ENCODE peak calls at places on chromosomes 6 and 20, in four cellular contexts. Q is NCI-H1092 treated with DMSO at 0.1 percent for 48 hours, K is HS-5, H is GM03348. L is an unnamed sample.

GRCh38 chr20:61805365-61805764 is 260.3 kb downstream of the TAF4 start:
- DNase-seq in Q (no peak), K (no peak), H (no peak), L (no peak)

GRCh38 chr6:132527791-132528190 is 10.3 kb upstream of the TAAR9 start:
- DNase-seq in Q (no peak), K (peak), H (no peak), L (no peak)

GRCh38 chr20:57596998-57597939 is 23.0 kb downstream of the ZBP1 start:
- DNase-seq in Q (peak), K (no peak), H (peak), L (peak)

GRCh38 chr6:147806697-147807096 is 298.2 kb downstream of the SAMD5 start:
- DNase-seq in Q (no peak), K (no peak), H (no peak), L (no peak)

GRCh38 chr6:77456531-77457248 is 6.6 kb downstream of the HTR1B start:
- DNase-seq in Q (no peak), K (peak), H (peak), L (peak)

GRCh38 chr20:38706482-38706881 is 17.8 kb upstream of the SLC32A1 start:
- DNase-seq in Q (no peak), K (no peak), H (no peak), L (no peak)

GRCh38 chr6:75203721-75204120 is 2.1 kb downstream of the COL12A1 start:
- DNase-seq in Q (no peak), K (no peak), H (peak), L (no peak)

GRCh38 chr20:61569836-61570235 is 317.8 kb downstream of the CDH4 start:
- DNase-seq in Q (no peak), K (no peak), H (no peak), L (no peak)

GRCh38 chr20:63641146-63641791 is 12.0 kb downstream of the STMN3 start:
- DNase-seq in Q (no peak), K (no peak), H (no peak), L (no peak)

GRCh38 chr20:49641683-49642649 is 71.7 kb downstream of the B4GALT5 start:
- DNase-seq in Q (peak), K (no peak), H (no peak), L (no peak)

GRCh38 chr6:152118678-152119077 is 311.2 kb downstream of the ESR1 start:
- DNase-seq in Q (no peak), K (no peak), H (no peak), L (no peak)

GRCh38 chr6:4180653-4181255 is 45.4 kb upstream of the ECI2 start:
- DNase-seq in Q (no peak), K (no peak), H (peak), L (peak)

GRCh38 chr6:42281570-42281969 is 63.9 kb upstream of the MRPS10 start:
- DNase-seq in Q (no peak), K (no peak), H (no peak), L (no peak)

GRCh38 chr6:32081168-32081624 is 27.9 kb downstream of the TNXB start:
- DNase-seq in Q (no peak), K (peak), H (peak), L (peak)

GRCh38 chr20:63739129-63740069 is at the start of gene SLC2A4RG:
- DNase-seq in Q (peak), K (peak), H (peak), L (peak)

GRCh38 chr20:11791316-11792228 is 126.1 kb upstream of the BTBD3 start:
- DNase-seq in Q (no peak), K (no peak), H (no peak), L (no peak)

GRCh38 chr6:121647905-121648304 is 212.5 kb downstream of the GJA1 start:
- DNase-seq in Q (no peak), K (peak), H (peak), L (peak)

GRCh38 chr6:128242765-128243403 is 277.5 kb downstream of the PTPRK start:
- DNase-seq in Q (no peak), K (no peak), H (peak), L (peak)

GRCh38 chr20:21101453-21102251 is 4.5 kb downstream of the LINC00237 start:
- DNase-seq in Q (no peak), K (no peak), H (no peak), L (no peak)

GRCh38 chr20:41078329-41078728 is 49.7 kb downstream of the TOP1 start:
- DNase-seq in Q (no peak), K (peak), H (peak), L (peak)

GRCh38 chr6:45681860-45682488 is 304.2 kb upstream of the SUPT3H start:
- DNase-seq in Q (no peak), K (no peak), H (no peak), L (peak)

GRCh38 chr6:104956663-104957294 is at the start of gene LIN28B:
- DNase-seq in Q (no peak), K (no peak), H (no peak), L (no peak)

GRCh38 chr6:5135783-5136376 is 50.7 kb downstream of the PPP1R3G start:
- DNase-seq in Q (no peak), K (no peak), H (no peak), L (no peak)

GRCh38 chr6:39466664-39467063 is 144.2 kb upstream of the KCNK16 start:
- DNase-seq in Q (no peak), K (no peak), H (no peak), L (no peak)

GRCh38 chr20:25178563-25179438 is 16.7 kb upstream of the ENTPD6 start:
- DNase-seq in Q (peak), K (peak), H (peak), L (peak)

GRCh38 chr6:131250121-131250520 is 114.9 kb downstream of the AKAP7 start:
- DNase-seq in Q (no peak), K (no peak), H (peak), L (peak)

GRCh38 chr6:36625161-36625919 is 31.2 kb downstream of the SRSF3 start:
- DNase-seq in Q (peak), K (no peak), H (peak), L (peak)

GRCh38 chr6:19301980-19302379 is 535.2 kb upstream of the ID4 start:
- DNase-seq in Q (peak), K (peak), H (peak), L (peak)

GRCh38 chr6:99568103-99568933 is at the start of gene CCNC:
- DNase-seq in Q (peak), K (peak), H (peak), L (peak)

GRCh38 chr6:144133225-144133821 is 17.0 kb upstream of the STX11 start:
- DNase-seq in Q (no peak), K (no peak), H (no peak), L (no peak)

GRCh38 chr6:42022755-42023384 is 27.5 kb upstream of the TAF8 start:
- DNase-seq in Q (no peak), K (no peak), H (no peak), L (no peak)

GRCh38 chr6:160013987-160014868 is 45.3 kb downstream of the IGF2R start:
- DNase-seq in Q (peak), K (no peak), H (no peak), L (no peak)

GRCh38 chr20:54657268-54657826 is 182.0 kb downstream of the DOK5 start:
- DNase-seq in Q (no peak), K (peak), H (no peak), L (no peak)

GRCh38 chr20:21801193-21801592 is 95.7 kb downstream of the PAX1 start:
- DNase-seq in Q (no peak), K (no peak), H (no peak), L (no peak)

GRCh38 chr6:29676981-29677601 is 3.9 kb downstream of the ZFP57 start:
- DNase-seq in Q (peak), K (no peak), H (no peak), L (no peak)

L was measured in AG08395.